ENCODE peak calls at places on chromosomes 12 and 14, in eight cellular contexts. B is tibial nerve; I is LoVo; P is AG09319; A is PC-3; T is stimulated activated CD4-positive, alpha-beta T cell treated with anti-CD3 and anti-CD28 coated beads, TNF-alpha, amount 100 ng/mL, for 4 hours; M is AG04450; N is DMS153. R is an unnamed sample.

GRCh38 chr14:57816568-57817284 is 49.2 kb downstream of the SLC35F4 start:
- DNase-seq in N (no peak), M (no peak), A (peak; percentile 65), I (no peak), T (no peak), B (no peak), P (no peak), R (no peak)

GRCh38 chr12:132379576-132379975 is 50.2 kb upstream of the GALNT9 start:
- DNase-seq in A (no peak), I (no peak), N (no peak), T (no peak), B (no peak), M (no peak), P (no peak), R (no peak)

GRCh38 chr12:105071981-105072380 is 12.3 kb downstream of the ALDH1L2 start:
- DNase-seq in B (no peak), N (no peak), A (no peak), I (no peak), M (no peak), P (no peak), T (no peak), R (no peak)

GRCh38 chr12:94242871-94243270 is 94.5 kb downstream of the PLXNC1 start:
- DNase-seq in A (no peak), P (no peak), N (no peak), I (no peak), B (no peak), T (no peak), M (no peak), R (no peak)

GRCh38 chr12:52686063-52686462 is 5.9 kb upstream of the KRT1 start:
- DNase-seq in M (no peak), A (no peak), B (no peak), T (no peak), N (no peak), P (no peak), I (no peak), R (no peak)

GRCh38 chr12:79690606-79691298 is at the start of gene PAWR:
- DNase-seq in T (peak; percentile 2), P (no peak), M (no peak), N (peak; percentile 81), I (peak; percentile 94), B (peak; percentile 24), A (peak; percentile 92), R (peak; percentile 81)

GRCh38 chr14:87990687-87991086 is 2.3 kb downstream of the GALC start:
- DNase-seq in T (no peak), B (no peak), M (no peak), I (no peak), A (no peak), N (no peak), P (no peak), R (no peak)

GRCh38 chr14:68491793-68492192 is 301.1 kb downstream of the ZFP36L1 start:
- DNase-seq in A (no peak), P (no peak), B (no peak), I (no peak), T (no peak), M (no peak), N (no peak), R (no peak)